ENCODE peak calls at places on chromosomes 5 and 9, in ten cellular contexts. One of them, this sample, is unnamed.

GRCh38 chr5:178940569-178941360 is at the start of gene ZNF454:
- DNase-seq in activated naive CD4-positive, alpha-beta T cell treated with anti-CD3 and anti-CD28 coated beads, Interleukin-2, amount 10 ng/mL, durations not matched to agents 7 days and 5 days: no peak
- DNase-seq in hypothalamus: peak
- DNase-seq in NCI-H2171 treated with DMSO at 0.1 percent for 48 hours: peak
- DNase-seq in SW480: no peak
- DNase-seq in endothelial cell of umbilical vein: peak
- DNase-seq in GM19239: no peak
- DNase-seq in CD8-positive, alpha-beta T cell: no peak
- DNase-seq in SW 1271: no peak
- DNase-seq in breast epithelium: peak
- DNase-seq in this sample: peak

GRCh38 chr5:24226492-24226891 is 418.3 kb downstream of the CDH10 start:
- DNase-seq in CD8-positive, alpha-beta T cell: no peak
- DNase-seq in hypothalamus: no peak
- DNase-seq in activated naive CD4-positive, alpha-beta T cell treated with anti-CD3 and anti-CD28 coated beads, Interleukin-2, amount 10 ng/mL, durations not matched to agents 7 days and 5 days: no peak
- DNase-seq in NCI-H2171 treated with DMSO at 0.1 percent for 48 hours: no peak
- DNase-seq in GM19239: no peak
- DNase-seq in breast epithelium: no peak
- DNase-seq in endothelial cell of umbilical vein: no peak
- DNase-seq in SW480: no peak
- DNase-seq in SW 1271: no peak
- DNase-seq in this sample: no peak

GRCh38 chr5:139390639-139391569 is 1.2 kb upstream of the MZB1 start:
- DNase-seq in hypothalamus: no peak
- DNase-seq in SW 1271: no peak
- DNase-seq in activated naive CD4-positive, alpha-beta T cell treated with anti-CD3 and anti-CD28 coated beads, Interleukin-2, amount 10 ng/mL, durations not matched to agents 7 days and 5 days: no peak
- DNase-seq in CD8-positive, alpha-beta T cell: no peak
- DNase-seq in endothelial cell of umbilical vein: no peak
- DNase-seq in breast epithelium: no peak
- DNase-seq in SW480: no peak
- DNase-seq in GM19239: no peak
- DNase-seq in NCI-H2171 treated with DMSO at 0.1 percent for 48 hours: no peak
- DNase-seq in this sample: no peak

GRCh38 chr9:78574354-78575036 is 277.6 kb downstream of the PSAT1 start:
- DNase-seq in SW480: no peak
- DNase-seq in activated naive CD4-positive, alpha-beta T cell treated with anti-CD3 and anti-CD28 coated beads, Interleukin-2, amount 10 ng/mL, durations not matched to agents 7 days and 5 days: no peak
- DNase-seq in hypothalamus: no peak
- DNase-seq in breast epithelium: no peak
- DNase-seq in GM19239: no peak
- DNase-seq in SW 1271: no peak
- DNase-seq in CD8-positive, alpha-beta T cell: no peak
- DNase-seq in NCI-H2171 treated with DMSO at 0.1 percent for 48 hours: peak
- DNase-seq in endothelial cell of umbilical vein: no peak
- DNase-seq in this sample: peak

GRCh38 chr9:15469406-15469805 is 41.4 kb downstream of the PSIP1 start:
- DNase-seq in GM19239: no peak
- DNase-seq in NCI-H2171 treated with DMSO at 0.1 percent for 48 hours: peak
- DNase-seq in activated naive CD4-positive, alpha-beta T cell treated with anti-CD3 and anti-CD28 coated beads, Interleukin-2, amount 10 ng/mL, durations not matched to agents 7 days and 5 days: no peak
- DNase-seq in SW 1271: no peak
- DNase-seq in hypothalamus: no peak
- DNase-seq in breast epithelium: no peak
- DNase-seq in SW480: no peak
- DNase-seq in CD8-positive, alpha-beta T cell: no peak
- DNase-seq in endothelial cell of umbilical vein: no peak
- DNase-seq in this sample: peak

GRCh38 chr9:89410709-89411111 is 87.2 kb downstream of the SEMA4D start:
- DNase-seq in GM19239: no peak
- DNase-seq in hypothalamus: no peak
- DNase-seq in endothelial cell of umbilical vein: no peak
- DNase-seq in NCI-H2171 treated with DMSO at 0.1 percent for 48 hours: no peak
- DNase-seq in SW480: peak
- DNase-seq in activated naive CD4-positive, alpha-beta T cell treated with anti-CD3 and anti-CD28 coated beads, Interleukin-2, amount 10 ng/mL, durations not matched to agents 7 days and 5 days: peak
- DNase-seq in CD8-positive, alpha-beta T cell: no peak
- DNase-seq in breast epithelium: no peak
- DNase-seq in SW 1271: no peak
- DNase-seq in this sample: no peak

GRCh38 chr5:173653822-173654523 is 37.5 kb upstream of the BOD1 start:
- DNase-seq in SW480: no peak
- DNase-seq in CD8-positive, alpha-beta T cell: no peak
- DNase-seq in hypothalamus: no peak
- DNase-seq in NCI-H2171 treated with DMSO at 0.1 percent for 48 hours: peak
- DNase-seq in endothelial cell of umbilical vein: no peak
- DNase-seq in activated naive CD4-positive, alpha-beta T cell treated with anti-CD3 and anti-CD28 coated beads, Interleukin-2, amount 10 ng/mL, durations not matched to agents 7 days and 5 days: no peak
- DNase-seq in SW 1271: no peak
- DNase-seq in breast epithelium: no peak
- DNase-seq in GM19239: no peak
- DNase-seq in this sample: no peak

GRCh38 chr9:109238677-109239076 is 71.6 kb upstream of the FRRS1L start:
- DNase-seq in breast epithelium: no peak
- DNase-seq in GM19239: no peak
- DNase-seq in CD8-positive, alpha-beta T cell: no peak
- DNase-seq in SW 1271: no peak
- DNase-seq in hypothalamus: no peak
- DNase-seq in SW480: peak
- DNase-seq in activated naive CD4-positive, alpha-beta T cell treated with anti-CD3 and anti-CD28 coated beads, Interleukin-2, amount 10 ng/mL, durations not matched to agents 7 days and 5 days: no peak
- DNase-seq in NCI-H2171 treated with DMSO at 0.1 percent for 48 hours: peak
- DNase-seq in endothelial cell of umbilical vein: no peak
- DNase-seq in this sample: peak

GRCh38 chr5:162593881-162594280 is 526.3 kb downstream of the GABRG2 start:
- DNase-seq in SW480: peak
- DNase-seq in SW 1271: no peak
- DNase-seq in hypothalamus: no peak
- DNase-seq in endothelial cell of umbilical vein: no peak
- DNase-seq in CD8-positive, alpha-beta T cell: no peak
- DNase-seq in GM19239: no peak
- DNase-seq in activated naive CD4-positive, alpha-beta T cell treated with anti-CD3 and anti-CD28 coated beads, Interleukin-2, amount 10 ng/mL, durations not matched to agents 7 days and 5 days: no peak
- DNase-seq in NCI-H2171 treated with DMSO at 0.1 percent for 48 hours: no peak
- DNase-seq in breast epithelium: no peak
- DNase-seq in this sample: no peak

GRCh38 chr5:11013793-11014192 is 252.8 kb upstream of the DAP start:
- DNase-seq in endothelial cell of umbilical vein: no peak
- DNase-seq in SW 1271: no peak
- DNase-seq in breast epithelium: no peak
- DNase-seq in SW480: no peak
- DNase-seq in CD8-positive, alpha-beta T cell: no peak
- DNase-seq in activated naive CD4-positive, alpha-beta T cell treated with anti-CD3 and anti-CD28 coated beads, Interleukin-2, amount 10 ng/mL, durations not matched to agents 7 days and 5 days: no peak
- DNase-seq in NCI-H2171 treated with DMSO at 0.1 percent for 48 hours: no peak
- DNase-seq in GM19239: no peak
- DNase-seq in hypothalamus: no peak
- DNase-seq in this sample: no peak

GRCh38 chr5:172159016-172159415 is 29.0 kb downstream of the STK10 start:
- DNase-seq in activated naive CD4-positive, alpha-beta T cell treated with anti-CD3 and anti-CD28 coated beads, Interleukin-2, amount 10 ng/mL, durations not matched to agents 7 days and 5 days: no peak
- DNase-seq in NCI-H2171 treated with DMSO at 0.1 percent for 48 hours: no peak
- DNase-seq in endothelial cell of umbilical vein: no peak
- DNase-seq in SW 1271: no peak
- DNase-seq in hypothalamus: no peak
- DNase-seq in breast epithelium: no peak
- DNase-seq in CD8-positive, alpha-beta T cell: no peak
- DNase-seq in SW480: no peak
- DNase-seq in GM19239: no peak
- DNase-seq in this sample: no peak

GRCh38 chr5:1291611-1292080 is 3.2 kb downstream of the TERT start:
- DNase-seq in SW 1271: no peak
- DNase-seq in NCI-H2171 treated with DMSO at 0.1 percent for 48 hours: peak
- DNase-seq in activated naive CD4-positive, alpha-beta T cell treated with anti-CD3 and anti-CD28 coated beads, Interleukin-2, amount 10 ng/mL, durations not matched to agents 7 days and 5 days: peak
- DNase-seq in endothelial cell of umbilical vein: no peak
- DNase-seq in GM19239: no peak
- DNase-seq in SW480: peak
- DNase-seq in CD8-positive, alpha-beta T cell: no peak
- DNase-seq in hypothalamus: no peak
- DNase-seq in breast epithelium: no peak
- DNase-seq in this sample: no peak

GRCh38 chr9:6978591-6978990 is 220.8 kb downstream of the KDM4C start:
- DNase-seq in breast epithelium: no peak
- DNase-seq in NCI-H2171 treated with DMSO at 0.1 percent for 48 hours: no peak
- DNase-seq in activated naive CD4-positive, alpha-beta T cell treated with anti-CD3 and anti-CD28 coated beads, Interleukin-2, amount 10 ng/mL, durations not matched to agents 7 days and 5 days: no peak
- DNase-seq in GM19239: no peak
- DNase-seq in endothelial cell of umbilical vein: no peak
- DNase-seq in SW 1271: no peak
- DNase-seq in CD8-positive, alpha-beta T cell: no peak
- DNase-seq in SW480: no peak
- DNase-seq in hypothalamus: no peak
- DNase-seq in this sample: peak

GRCh38 chr9:37990404-37991015 is 78.5 kb downstream of the SHB start:
- DNase-seq in GM19239: no peak
- DNase-seq in SW480: no peak
- DNase-seq in SW 1271: no peak
- DNase-seq in CD8-positive, alpha-beta T cell: no peak
- DNase-seq in endothelial cell of umbilical vein: no peak
- DNase-seq in hypothalamus: no peak
- DNase-seq in NCI-H2171 treated with DMSO at 0.1 percent for 48 hours: no peak
- DNase-seq in activated naive CD4-positive, alpha-beta T cell treated with anti-CD3 and anti-CD28 coated beads, Interleukin-2, amount 10 ng/mL, durations not matched to agents 7 days and 5 days: no peak
- DNase-seq in breast epithelium: no peak
- DNase-seq in this sample: no peak

This sample was measured in cerebellar cortex.